ENCODE peak calls at places on chromosome 4, in five cellular contexts. N is fibroblast of lung; H is hepatocyte; P is CD8-positive, alpha-beta T cell; A is bronchial epithelial cell. Y is an unnamed sample. For H3K36me3, the result is how much of the 10 kb centered on the place peaks cover.

GRCh38 chr4:142372570-142373300 is 473.4 kb downstream of the INPP4B start:
- DNase-seq in N (no peak), H (no peak), P (no peak), A (peak), Y (no peak)

GRCh38 chr4:13543648-13544555 is at the start of gene NKX3-2:
- DNase-seq in N (no peak), H (peak), P (no peak), A (no peak), Y (no peak)

GRCh38 chr4:183571350-183572076 is 66.7 kb downstream of the ING2 start:
- DNase-seq in N (peak), H (peak), P (no peak), A (peak), Y (no peak)

GRCh38 chr4:141884070-141884469 is 247.7 kb downstream of the IL15 start:
- DNase-seq in N (no peak), H (no peak), P (no peak), A (no peak), Y (no peak)

GRCh38 chr4:102338405-102338804 is 6.9 kb downstream of the SLC39A8 start:
- DNase-seq in N (no peak), H (no peak), P (no peak), A (peak), Y (no peak)

GRCh38 chr4:5894266-5894665 is 1.4 kb upstream of the CRMP1 start:
- DNase-seq in N (no peak), H (no peak), P (no peak), A (no peak), Y (no peak)

GRCh38 chr4:47741200-47741599 is 96.7 kb downstream of the CORIN start:
- DNase-seq in N (peak), H (no peak), P (no peak), A (peak), Y (no peak)

GRCh38 chr4:18935956-18936355 is 914.4 kb upstream of the LCORL start:
- DNase-seq in N (no peak), H (no peak), P (no peak), A (no peak), Y (no peak)

DNA sequence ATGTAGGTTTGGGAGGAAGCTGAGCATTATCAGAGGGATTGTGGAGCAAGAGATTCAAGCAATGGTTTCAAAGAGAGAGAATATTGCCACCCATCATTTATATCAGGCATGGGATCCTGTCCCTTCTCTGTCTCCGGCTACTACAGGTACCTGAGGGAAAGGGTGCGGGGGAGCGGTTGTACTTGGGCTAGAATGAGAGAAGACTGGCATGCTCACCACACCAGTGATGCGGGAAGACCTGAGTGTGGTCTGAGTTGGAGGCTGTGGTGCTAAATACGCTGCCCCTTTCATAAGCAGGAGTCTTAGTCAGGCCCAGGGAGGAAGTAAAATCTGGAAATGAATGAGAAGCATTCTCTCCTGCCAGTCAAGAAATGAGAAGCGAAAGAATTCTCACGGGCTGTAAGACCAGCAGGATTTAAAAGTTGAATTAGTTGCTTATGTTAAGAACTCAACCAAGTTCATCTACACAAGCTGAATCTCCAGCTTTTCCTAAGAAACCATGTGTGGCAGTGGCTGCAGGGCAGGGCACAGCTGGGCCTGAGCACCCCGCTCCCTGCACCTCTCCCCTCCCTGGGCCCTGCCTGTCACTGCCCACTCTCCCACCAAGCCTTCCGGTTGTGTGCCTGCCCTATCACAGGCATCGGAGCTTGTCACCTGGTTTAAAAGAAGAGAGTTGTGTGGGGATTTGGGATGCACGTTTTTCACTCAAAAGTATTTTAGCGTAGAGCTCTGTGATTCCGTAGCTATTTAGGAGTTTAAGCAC is 24.8 kb upstream of the MSANTD1 start:
- DNase-seq in N (no peak), H (no peak), P (no peak), A (no peak), Y (no peak)
- H3K36me3 ChIP-seq in N (under half), H (under half), P (under half), A (under half), Y (half or more)

DNA sequence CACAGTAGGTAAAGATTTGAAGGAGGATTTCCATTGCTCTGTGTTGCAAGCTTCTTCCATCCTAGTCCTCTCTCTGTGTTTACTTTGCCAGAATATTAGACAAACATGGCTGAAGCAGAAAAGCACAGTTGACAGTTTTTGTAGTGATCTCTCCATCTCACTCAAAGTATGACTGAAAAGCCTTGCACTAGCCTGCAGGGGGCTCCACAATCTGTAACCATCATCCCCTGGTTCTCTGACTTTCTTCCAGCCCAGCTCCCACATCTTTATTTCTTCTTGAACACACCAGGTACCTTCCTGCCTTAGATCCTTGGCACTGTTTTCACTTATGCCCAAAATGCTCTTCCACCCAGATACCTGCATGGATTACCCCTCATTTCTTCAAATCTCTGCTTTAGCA is 34.1 kb upstream of the HHIP start:
- DNase-seq in N (peak), H (peak), P (no peak), A (peak), Y (no peak)
- TF ChIP-seq CTCF in N (peak), H (peak), P (no peak), A (peak), Y (peak)

GRCh38 chr4:126799471-126799870 is 833.3 kb upstream of the INTU start:
- DNase-seq in N (peak), H (no peak), P (no peak), A (no peak), Y (no peak)
- H3K36me3 ChIP-seq in N (under half), H (under half), P (under half), A (under half), Y (under half)

DNA sequence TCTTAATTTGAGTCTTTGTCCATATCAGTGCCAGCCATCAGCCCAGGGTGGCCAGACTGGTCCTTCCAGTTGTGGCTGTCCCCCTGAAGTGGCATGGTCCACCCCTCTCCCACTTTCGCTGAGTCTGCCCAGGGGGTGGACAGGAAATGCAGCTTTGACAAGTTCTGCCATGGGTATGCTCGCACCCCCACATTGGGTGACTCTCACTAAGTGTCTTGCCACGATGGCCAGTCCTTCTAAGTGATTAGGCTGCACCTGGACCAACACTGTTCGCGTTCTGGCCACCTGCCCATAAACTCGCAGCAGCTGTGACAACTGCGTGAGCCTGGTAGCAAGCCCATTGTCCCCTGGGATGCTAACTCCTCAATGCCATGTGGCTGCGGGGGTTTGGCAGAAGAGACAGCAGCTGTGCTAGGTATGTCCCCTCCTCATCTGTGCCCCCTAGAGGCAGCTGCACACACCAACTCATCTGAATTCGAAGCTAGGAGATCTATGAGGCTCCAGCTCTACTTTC is 10.0 kb upstream of the LNX1 start:
- DNase-seq in N (no peak), H (no peak), P (no peak), A (no peak), Y (peak)
- TF ChIP-seq CTCF in N (peak), H (peak), P (no peak), A (peak), Y (peak)

GRCh38 chr4:113147498-113148231 is 98.2 kb downstream of the ANK2 start:
- DNase-seq in N (no peak), H (peak), P (no peak), A (no peak), Y (no peak)
- H3K36me3 ChIP-seq in N (under half), H (under half), P (under half), A (under half), Y (under half)

DNA sequence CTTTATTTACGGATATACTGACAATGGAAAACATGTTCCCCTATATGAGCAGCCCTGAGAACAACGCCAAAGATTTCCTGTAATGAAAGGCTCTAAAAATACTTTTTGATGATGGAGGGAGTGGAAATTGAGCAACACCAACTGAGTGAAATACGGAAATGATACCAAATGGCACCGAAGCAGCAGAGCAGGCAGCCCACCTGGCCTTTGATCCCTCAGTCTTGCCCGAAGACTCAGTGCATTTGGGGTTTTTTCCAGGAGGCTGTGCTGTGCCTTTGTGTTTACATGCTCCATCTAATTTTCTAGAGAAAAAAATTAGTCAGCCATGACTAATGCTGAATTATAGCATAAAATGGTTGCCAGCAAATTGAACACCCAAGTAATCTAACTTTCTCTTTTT is 169.9 kb upstream of the RBPJ start:
- DNase-seq in N (peak), H (no peak), P (no peak), A (peak), Y (no peak)
- TF ChIP-seq CTCF in N (peak), H (no peak), P (no peak), A (no peak), Y (no peak)

GRCh38 chr4:68912807-68913206 is 38.8 kb downstream of the UGT2A3 start:
- DNase-seq in N (no peak), H (no peak), P (no peak), A (no peak), Y (no peak)
- H3K36me3 ChIP-seq in N (under half), H (under half), P (under half), A (under half), Y (under half)

DNA sequence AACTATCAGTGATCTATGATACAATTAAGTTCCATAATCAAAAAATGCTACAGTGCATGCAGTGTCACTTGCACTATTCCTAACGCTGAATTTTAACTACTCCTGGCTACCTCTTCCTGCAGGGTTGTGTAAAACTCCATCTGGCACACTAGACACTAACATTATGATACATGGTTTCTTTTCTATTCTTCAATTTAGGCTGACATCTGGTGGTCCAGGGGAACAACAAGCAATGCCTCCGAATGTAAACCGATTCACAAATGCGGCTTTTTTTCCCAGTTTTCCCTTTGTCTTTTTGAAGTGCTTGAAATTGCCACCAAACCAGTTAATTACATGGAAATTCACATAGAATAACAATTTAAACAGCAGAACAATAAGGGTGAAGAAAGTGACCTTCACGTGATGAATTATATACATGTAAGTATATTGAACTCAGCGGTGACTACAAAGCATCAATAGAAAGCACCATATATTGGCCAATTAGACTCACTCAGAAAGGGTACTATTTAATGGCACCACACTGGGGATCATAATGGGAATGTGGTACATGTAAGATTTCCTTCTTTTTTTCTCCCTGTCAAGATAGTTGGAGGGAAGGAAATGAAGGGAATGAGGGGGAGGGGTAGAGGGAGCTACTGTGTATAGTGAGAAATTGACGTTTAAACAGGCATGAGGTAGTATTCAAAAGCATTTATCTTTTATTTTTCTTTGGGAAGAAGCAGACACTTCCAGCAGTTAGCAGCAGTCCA is 103.9 kb downstream of the MMRN1 start:
- DNase-seq in N (no peak), H (no peak), P (no peak), A (no peak), Y (no peak)
- TF ChIP-seq CTCF in N (no peak), H (no peak), P (no peak), A (no peak), Y (no peak)